ENCODE peak calls at places on chromosomes 6 and 20, in five cellular contexts. V is IMR-90, H is adrenal gland, T is vagina, I is heart left ventricle. E is an unnamed sample.

GRCh38 chr20:7305971-7306370 is 538.5 kb downstream of the BMP2 start:
- DNase-seq in V (no peak), H (no peak), T (no peak), I (no peak), E (no peak)

GRCh38 chr6:145025488-145025887 is 709.8 kb downstream of the EPM2A start:
- DNase-seq in V (no peak), H (no peak), T (no peak), I (no peak), E (no peak)

GRCh38 chr6:220736-221475 is 71.4 kb upstream of the DUSP22 start:
- DNase-seq in V (peak; percentile 72), H (no peak), T (no peak), I (no peak), E (no peak)

GRCh38 chr6:167094820-167095637 is 27.9 kb upstream of the CCR6 start:
- DNase-seq in V (no peak), H (no peak), T (no peak), I (no peak), E (no peak)

GRCh38 chr20:35284267-35284991 is at the start of gene EIF6:
- DNase-seq in V (peak; percentile 87), H (peak; percentile 83), T (no peak), I (peak; percentile 90), E (peak; percentile 80)

GRCh38 chr6:147167576-147168461 is 36.4 kb upstream of the STXBP5 start:
- DNase-seq in V (no peak), H (no peak), T (no peak), I (no peak), E (no peak)

GRCh38 chr20:6595704-6596103 is 171.8 kb upstream of the BMP2 start:
- DNase-seq in V (peak; percentile 57), H (no peak), T (no peak), I (no peak), E (no peak)

GRCh38 chr6:145199961-145200360 is 535.4 kb downstream of the EPM2A start:
- DNase-seq in V (peak; percentile 65), H (no peak), T (no peak), I (no peak), E (no peak)

GRCh38 chr6:143596857-143597256 is 80.9 kb upstream of the PHACTR2 start:
- DNase-seq in V (peak; percentile 71), H (peak; percentile 79), T (no peak), I (no peak), E (peak; percentile 13)

GRCh38 chr20:49693435-49694171 is 20.1 kb downstream of the B4GALT5 start:
- DNase-seq in V (no peak), H (no peak), T (no peak), I (no peak), E (no peak)

GRCh38 chr20:49694450-49695071 is 19.1 kb downstream of the B4GALT5 start:
- DNase-seq in V (no peak), H (no peak), T (no peak), I (no peak), E (no peak)

GRCh38 chr20:49692941-49693340 is 20.7 kb downstream of the B4GALT5 start:
- DNase-seq in V (no peak), H (no peak), T (no peak), I (no peak), E (no peak)

GRCh38 chr20:49690899-49691620 is 22.6 kb downstream of the B4GALT5 start:
- DNase-seq in V (peak; percentile 69), H (peak; percentile 67), T (no peak), I (no peak), E (no peak)

DNA sequence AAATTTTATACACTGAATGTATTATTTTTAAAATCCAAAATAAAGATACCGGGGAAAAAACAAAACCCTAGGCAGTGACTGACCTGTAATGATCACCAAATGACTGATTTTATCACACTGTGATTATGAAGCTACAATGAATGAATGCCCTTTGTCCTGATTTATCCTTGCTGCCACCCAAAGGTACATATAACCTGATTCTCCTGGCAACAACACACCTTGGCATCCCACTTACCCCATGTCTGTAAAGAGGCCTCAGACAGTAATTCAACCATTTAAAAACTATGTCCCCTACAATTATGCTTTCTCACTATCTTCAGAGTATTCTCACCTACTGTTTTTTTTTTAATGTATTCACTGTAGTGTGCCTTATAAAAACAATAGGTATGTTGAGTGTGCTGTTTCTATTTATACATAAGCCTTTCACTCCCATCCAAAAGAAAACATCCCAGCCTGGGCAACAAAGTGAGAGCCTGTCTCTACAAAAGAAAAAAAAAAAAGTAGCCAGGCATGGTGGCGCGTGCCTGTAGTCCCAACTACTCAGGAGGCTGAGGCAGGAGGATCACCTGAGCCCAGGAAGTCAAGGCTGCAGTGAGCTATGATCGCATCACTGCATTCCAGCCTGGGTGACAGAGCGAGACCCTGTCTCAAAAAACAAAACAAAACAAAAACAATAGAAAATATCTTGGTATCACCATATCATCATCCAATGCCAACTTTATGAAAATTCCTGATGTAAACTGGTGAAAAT is 21.7 kb downstream of the B4GALT5 start:
- DNase-seq in V (no peak), H (no peak), T (no peak), I (no peak), E (no peak)
- H3K4me1 ChIP-seq in V (peaks cover 6% of the 10 kb centered on the region), H (peaks cover 34% of the 10 kb centered on the region), T (peaks cover 54% of the 10 kb centered on the region), I (peaks cover 12% of the 10 kb centered on the region), E (peaks cover 8% of the 10 kb centered on the region)

GRCh38 chr20:10671850-10672578 is 1.8 kb downstream of the JAG1 start:
- DNase-seq in V (peak; percentile 46), H (peak; percentile 55), T (no peak), I (peak; percentile 89), E (peak; percentile 70)
- TF ChIP-seq POLR2A in V (peak; percentile 6), H (no peak), T (no peak), I (peak; percentile 19), E (peak; percentile 27)

GRCh38 chr6:16755544-16755943 is 5.7 kb downstream of the ATXN1 start:
- DNase-seq in V (no peak), H (no peak), T (no peak), I (no peak), E (no peak)

GRCh38 chr6:16756660-16757270 is 4.5 kb downstream of the ATXN1 start:
- DNase-seq in V (no peak), H (no peak), T (no peak), I (no peak), E (no peak)

GRCh38 chr6:16752206-16752867 is 8.9 kb downstream of the ATXN1 start:
- DNase-seq in V (peak; percentile 94), H (no peak), T (no peak), I (no peak), E (no peak)

GRCh38 chr6:16754864-16755263 is 6.4 kb downstream of the ATXN1 start:
- DNase-seq in V (no peak), H (no peak), T (no peak), I (no peak), E (no peak)

DNA sequence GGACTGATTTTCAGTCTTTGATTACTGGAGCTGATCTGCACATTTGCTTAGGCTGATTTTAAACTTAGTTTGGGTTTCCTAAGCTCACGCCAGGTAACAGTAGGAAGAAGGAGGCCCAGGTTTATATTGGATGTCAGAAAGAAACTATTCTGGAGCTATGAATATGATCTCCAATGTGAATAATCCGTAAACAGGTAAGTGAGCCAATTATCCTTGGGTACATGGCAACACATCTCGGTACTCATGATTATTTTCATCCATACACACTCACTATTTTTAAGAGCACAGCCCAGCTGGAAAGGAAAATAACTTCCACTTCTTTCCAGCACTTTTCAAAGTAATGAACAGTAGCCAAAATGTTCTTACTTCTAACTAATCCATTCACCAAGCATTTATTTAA is 7.0 kb downstream of the ATXN1 start:
- DNase-seq in V (no peak), H (no peak), T (no peak), I (no peak), E (no peak)
- H3K4me1 ChIP-seq in V (peaks cover 14% of the 10 kb centered on the region), H (peaks cover 8% of the 10 kb centered on the region), T (peaks cover 72% of the 10 kb centered on the region), I (peaks cover 22% of the 10 kb centered on the region), E (peaks cover 45% of the 10 kb centered on the region)

GRCh38 chr6:25035451-25036435 is 100.0 kb upstream of the RIPOR2 start:
- DNase-seq in V (no peak), H (no peak), T (no peak), I (no peak), E (no peak)
- TF ChIP-seq POLR2A in V (no peak), H (no peak), T (no peak), I (no peak), E (no peak)

GRCh38 chr20:34242879-34243278 is 1.7 kb downstream of the ASIP start:
- DNase-seq in V (no peak), H (no peak), T (no peak), I (no peak), E (no peak)
- H3K4me1 ChIP-seq in V (no peaks in the 10 kb centered on the region), H (no peaks in the 10 kb centered on the region), T (no peaks in the 10 kb centered on the region), I (no peaks in the 10 kb centered on the region), E (peaks cover 23% of the 10 kb centered on the region)

GRCh38 chr6:123640567-123641187 is 3.9 kb upstream of the TRDN start:
- DNase-seq in V (no peak), H (no peak), T (no peak), I (no peak), E (no peak)

GRCh38 chr6:123635567-123635966 is 1.2 kb downstream of the TRDN start:
- DNase-seq in V (no peak), H (no peak), T (no peak), I (no peak), E (no peak)

GRCh38 chr6:123635144-123635543 is 1.6 kb downstream of the TRDN start:
- DNase-seq in V (no peak), H (no peak), T (no peak), I (no peak), E (no peak)

GRCh38 chr6:123636771-123637170 is at the start of gene TRDN:
- DNase-seq in V (no peak), H (no peak), T (no peak), I (no peak), E (no peak)

DNA sequence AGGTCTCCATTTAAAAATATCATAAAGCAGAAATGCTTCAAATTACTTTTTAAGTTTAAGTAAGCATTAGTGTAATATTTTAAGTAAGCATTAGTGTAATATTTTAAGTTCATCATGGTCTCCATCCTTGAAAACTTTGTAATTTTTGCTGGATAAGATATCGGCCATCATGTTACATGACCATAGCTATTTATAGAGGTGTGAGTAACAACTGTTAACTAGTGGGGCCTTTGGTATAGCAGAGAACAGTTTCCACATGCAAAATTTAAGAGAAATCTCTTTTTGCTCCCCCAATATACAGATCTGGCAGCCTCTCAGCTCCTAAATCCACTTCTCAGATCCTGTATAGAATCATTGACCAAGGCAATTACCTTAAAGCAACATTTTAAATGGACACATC is 468 bp downstream of the TRDN start:
- DNase-seq in V (no peak), H (no peak), T (no peak), I (no peak), E (no peak)
- TF ChIP-seq POLR2A in V (no peak), H (no peak), T (no peak), I (no peak), E (no peak)

GRCh38 chr20:23420943-23421925 is at the start of gene NAPB:
- DNase-seq in V (peak; percentile 88), H (peak; percentile 93), T (peak; percentile 89), I (peak; percentile 98), E (peak; percentile 92)
- H3K4me1 ChIP-seq in V (peaks cover 1% of the 10 kb centered on the region), H (peaks cover 18% of the 10 kb centered on the region), T (peaks cover 34% of the 10 kb centered on the region), I (no peaks in the 10 kb centered on the region), E (no peaks in the 10 kb centered on the region)

DNA sequence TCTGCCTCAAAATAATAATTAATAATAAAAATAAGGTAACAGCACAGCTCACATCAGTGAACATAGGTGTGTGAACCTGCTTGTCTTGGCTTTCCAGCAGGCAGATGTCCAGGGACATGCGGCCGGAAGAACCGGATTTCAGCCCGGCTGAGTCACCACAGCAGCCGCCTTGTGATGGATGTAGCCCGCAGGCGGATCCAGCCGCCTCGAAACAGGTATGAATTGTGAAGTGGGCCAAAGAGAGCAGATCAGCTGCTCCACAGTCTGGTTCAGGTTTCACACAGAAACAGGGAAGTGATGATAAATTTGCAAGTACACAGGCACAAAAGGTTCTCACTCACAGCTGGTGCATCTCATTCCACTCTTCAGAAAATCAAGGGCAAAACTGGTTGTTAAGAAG is 55.1 kb downstream of the ID4 start:
- DNase-seq in V (no peak), H (no peak), T (peak; percentile 89), I (no peak), E (peak; percentile 77)
- TF ChIP-seq POLR2A in V (no peak), H (no peak), T (no peak), I (no peak), E (no peak)

E was measured in thyroid gland.